ENCODE peak calls at places on chromosomes 5 and 9, in eight cellular contexts. X is psoas muscle, U is cardiac muscle cell, B is right lobe of liver, K is mesendoderm, Q is NT2/D1, S is fibroblast of lung, O is sigmoid colon. W is an unnamed sample. For H3K36me3 and H3K27me3, the result is how much of the 10 kb centered on the place peaks cover.

GRCh38 chr9:4497855-4498254 is 7.6 kb downstream of the SLC1A1 start:
- DNase-seq in X (no peak), U (no peak), B (no peak), K (no peak), Q (no peak), S (peak), O (no peak), W (no peak)

GRCh38 chr5:169666365-169666764 is 29.3 kb downstream of the DOCK2 start:
- DNase-seq in X (no peak), U (no peak), B (no peak), K (no peak), Q (no peak), S (no peak), O (no peak), W (no peak)

GRCh38 chr5:6849569-6849968 is 136.3 kb downstream of the TENT4A start:
- DNase-seq in X (no peak), U (no peak), B (no peak), K (no peak), Q (no peak), S (no peak), O (no peak), W (no peak)

GRCh38 chr5:147037517-147038205 is 159.1 kb upstream of the PPP2R2B start:
- DNase-seq in X (no peak), U (peak), B (no peak), K (no peak), Q (no peak), S (peak), O (no peak), W (no peak)

GRCh38 chr9:33236571-33236970 is 3.4 kb upstream of the SPINK4 start:
- DNase-seq in X (no peak), U (no peak), B (no peak), K (no peak), Q (no peak), S (peak), O (no peak), W (no peak)

GRCh38 chr9:100426532-100427365 is at the start of gene MSANTD3:
- DNase-seq in X (peak), U (peak), B (peak), K (peak), Q (no peak), S (peak), O (peak), W (peak)

GRCh38 chr5:120382813-120383212 is 81.3 kb upstream of the PRR16 start:
- DNase-seq in X (no peak), U (peak), B (no peak), K (no peak), Q (no peak), S (no peak), O (no peak), W (no peak)

GRCh38 chr5:147921134-147921533 is 14.8 kb upstream of the C5orf46 start:
- DNase-seq in X (no peak), U (no peak), B (no peak), K (no peak), Q (no peak), S (no peak), O (no peak), W (no peak)

GRCh38 chr9:37839491-37840461 is 39.2 kb downstream of the DCAF10 start:
- DNase-seq in X (no peak), U (peak), B (no peak), K (no peak), Q (no peak), S (peak), O (no peak), W (no peak)

GRCh38 chr5:14451866-14452265 is 129.7 kb upstream of the OTULINL start:
- DNase-seq in X (no peak), U (no peak), B (no peak), K (no peak), Q (no peak), S (no peak), O (no peak), W (no peak)

GRCh38 chr9:89893886-89894285 is 289.1 kb downstream of the GADD45G start:
- DNase-seq in X (no peak), U (no peak), B (no peak), K (no peak), Q (no peak), S (no peak), O (no peak), W (no peak)

GRCh38 chr5:74408150-74409043 is 232.1 kb downstream of the ENC1 start:
- DNase-seq in X (no peak), U (peak), B (no peak), K (no peak), Q (no peak), S (no peak), O (no peak), W (no peak)

GRCh38 chr5:108143581-108143980 is 238.3 kb downstream of the FBXL17 start:
- DNase-seq in X (no peak), U (peak), B (no peak), K (peak), Q (no peak), S (peak), O (no peak), W (no peak)

GRCh38 chr5:151223447-151224264 is at the start of gene CCDC69:
- DNase-seq in X (peak), U (peak), B (peak), K (peak), Q (peak), S (peak), O (peak), W (peak)

GRCh38 chr5:7420506-7421280 is 24.8 kb downstream of the ADCY2 start:
- DNase-seq in X (no peak), U (no peak), B (no peak), K (peak), Q (peak), S (no peak), O (no peak), W (peak)

GRCh38 chr9:82363666-82364065 is 375.1 kb downstream of the SPATA31D1 start:
- DNase-seq in X (no peak), U (no peak), B (no peak), K (no peak), Q (no peak), S (peak), O (no peak), W (no peak)

GRCh38 chr9:88388203-88388885 is at the start of gene SPIN1:
- DNase-seq in X (peak), U (peak), B (peak), K (peak), Q (peak), S (peak), O (peak), W (peak)

GRCh38 chr9:110066929-110067716 is 140.8 kb downstream of the C9orf152 start:
- DNase-seq in X (no peak), U (peak), B (no peak), K (no peak), Q (no peak), S (peak), O (no peak), W (no peak)

GRCh38 chr5:60507687-60508086 is 192.3 kb downstream of the DEPDC1B start:
- DNase-seq in X (no peak), U (no peak), B (no peak), K (no peak), Q (no peak), S (peak), O (no peak), W (no peak)

GRCh38 chr5:31809037-31809910 is 170.3 kb downstream of the PDZD2 start:
- DNase-seq in X (peak), U (peak), B (peak), K (peak), Q (peak), S (peak), O (peak), W (peak)

GRCh38 chr9:27368317-27368985 is 71.5 kb upstream of the EQTN start:
- DNase-seq in X (peak), U (peak), B (no peak), K (peak), Q (no peak), S (no peak), O (no peak), W (no peak)

GRCh38 chr5:102715405-102715804 is 39.7 kb upstream of the PAM start:
- DNase-seq in X (no peak), U (peak), B (no peak), K (no peak), Q (no peak), S (peak), O (no peak), W (no peak)

GRCh38 chr5:160271396-160271795 is 41.0 kb downstream of the CCNJL start:
- DNase-seq in X (no peak), U (peak), B (no peak), K (peak), Q (no peak), S (no peak), O (no peak), W (no peak)

GRCh38 chr5:40033411-40033810 is 608.6 kb upstream of the DAB2 start:
- DNase-seq in X (no peak), U (no peak), B (no peak), K (no peak), Q (no peak), S (no peak), O (no peak), W (no peak)

GRCh38 chr5:14261237-14261636 is 118.1 kb downstream of the TRIO start:
- DNase-seq in X (no peak), U (no peak), B (no peak), K (no peak), Q (no peak), S (no peak), O (no peak), W (no peak)

GRCh38 chr5:55636711-55637110 is 75.4 kb downstream of the SLC38A9 start:
- DNase-seq in X (no peak), U (peak), B (peak), K (peak), Q (no peak), S (peak), O (no peak), W (peak)

GRCh38 chr5:143041461-143041860 is 271.3 kb downstream of the ARHGAP26 start:
- DNase-seq in X (no peak), U (no peak), B (no peak), K (no peak), Q (no peak), S (no peak), O (no peak), W (no peak)

GRCh38 chr9:137349471-137350033 is 47.5 kb upstream of the NRARP start:
- DNase-seq in X (no peak), U (no peak), B (no peak), K (no peak), Q (no peak), S (no peak), O (no peak), W (peak)

GRCh38 chr9:135586601-135587109 is 25.1 kb downstream of the PAEP start:
- DNase-seq in X (peak), U (no peak), B (peak), K (no peak), Q (no peak), S (no peak), O (peak), W (peak)

GRCh38 chr9:38026021-38026809 is 42.8 kb downstream of the SHB start:
- DNase-seq in X (peak), U (peak), B (peak), K (peak), Q (peak), S (peak), O (peak), W (peak)

GRCh38 chr9:88523056-88523455 is 11.9 kb upstream of the NXNL2 start:
- DNase-seq in X (no peak), U (peak), B (no peak), K (no peak), Q (no peak), S (peak), O (no peak), W (peak)

GRCh38 chr9:104868303-104868686 is 59.7 kb downstream of the ABCA1 start:
- DNase-seq in X (no peak), U (no peak), B (peak), K (no peak), Q (no peak), S (no peak), O (no peak), W (no peak)

GRCh38 chr9:36328798-36329411 is 70.7 kb upstream of the GNE start:
- DNase-seq in X (no peak), U (peak), B (no peak), K (peak), Q (peak), S (peak), O (no peak), W (peak)

GRCh38 chr5:72353046-72353445 is 32.9 kb downstream of the PTCD2 start:
- DNase-seq in X (no peak), U (peak), B (no peak), K (no peak), Q (no peak), S (peak), O (no peak), W (no peak)

GRCh38 chr5:122151640-122152039 is 22.3 kb downstream of the ZNF474 start:
- DNase-seq in X (no peak), U (peak), B (no peak), K (peak), Q (no peak), S (peak), O (no peak), W (no peak)

GRCh38 chr5:885529-885928 is 7.1 kb downstream of the BRD9 start:
- DNase-seq in X (no peak), U (no peak), B (peak), K (no peak), Q (no peak), S (no peak), O (peak), W (no peak)

GRCh38 chr5:883475-884181 is 9.0 kb downstream of the BRD9 start:
- DNase-seq in X (no peak), U (no peak), B (peak), K (no peak), Q (no peak), S (no peak), O (peak), W (peak)

GRCh38 chr5:885127-885442 is 7.5 kb downstream of the BRD9 start:
- DNase-seq in X (no peak), U (no peak), B (peak), K (no peak), Q (no peak), S (no peak), O (peak), W (no peak)

GRCh38 chr5:886051-886450 is 6.5 kb downstream of the BRD9 start:
- DNase-seq in X (no peak), U (no peak), B (peak), K (no peak), Q (no peak), S (no peak), O (no peak), W (no peak)

GRCh38 chr5:884345-885126 is 8.1 kb downstream of the BRD9 start:
- DNase-seq in X (no peak), U (no peak), B (peak), K (no peak), Q (no peak), S (no peak), O (no peak), W (peak)
- H3K36me3 ChIP-seq in X (half or more), U (half or more), B (under half), K (under half), Q (half or more), S (half or more), O (half or more), W (half or more)

GRCh38 chr9:133607976-133608375 is 1.2 kb downstream of the FAM163B start:
- DNase-seq in X (no peak), U (no peak), B (no peak), K (no peak), Q (no peak), S (no peak), O (no peak), W (no peak)
- H3K27me3 ChIP-seq in X (under half), U (under half), B (under half), K (under half), Q (half or more), S (under half), O (half or more), W (under half)

GRCh38 chr9:35054185-35054835 is 18.1 kb downstream of the VCP start:
- DNase-seq in X (no peak), U (no peak), B (no peak), K (no peak), Q (no peak), S (no peak), O (no peak), W (no peak)
- H3K36me3 ChIP-seq in X (half or more), U (under half), B (under half), K (under half), Q (half or more), S (under half), O (half or more), W (under half)

GRCh38 chr9:71119746-71120145 is 1.7 kb downstream of the TRPM3 start:
- DNase-seq in X (no peak), U (no peak), B (no peak), K (peak), Q (peak), S (no peak), O (no peak), W (no peak)
- H3K27me3 ChIP-seq in X (under half), U (under half), B (under half), K (under half), Q (under half), S (under half), O (under half), W (under half)

GRCh38 chr9:10173561-10173960 is 439.2 kb downstream of the PTPRD start:
- DNase-seq in X (no peak), U (no peak), B (no peak), K (no peak), Q (no peak), S (no peak), O (no peak), W (no peak)
- H3K36me3 ChIP-seq in X (under half), U (under half), B (under half), K (under half), Q (under half), S (under half), O (under half), W (under half)

GRCh38 chr5:180095545-180095944 is 24.0 kb upstream of the RNF130 start:
- DNase-seq in X (no peak), U (peak), B (no peak), K (no peak), Q (no peak), S (no peak), O (no peak), W (no peak)

GRCh38 chr5:180098526-180098925 is 27.0 kb upstream of the RNF130 start:
- DNase-seq in X (no peak), U (no peak), B (no peak), K (no peak), Q (no peak), S (no peak), O (no peak), W (no peak)

GRCh38 chr5:180096616-180097015 is 25.1 kb upstream of the RNF130 start:
- DNase-seq in X (no peak), U (no peak), B (no peak), K (no peak), Q (no peak), S (no peak), O (no peak), W (no peak)

GRCh38 chr5:180097926-180098325 is 26.4 kb upstream of the RNF130 start:
- DNase-seq in X (no peak), U (no peak), B (no peak), K (no peak), Q (no peak), S (no peak), O (no peak), W (no peak)

GRCh38 chr5:180097163-180097894 is 25.8 kb upstream of the RNF130 start:
- DNase-seq in X (no peak), U (no peak), B (no peak), K (no peak), Q (no peak), S (no peak), O (no peak), W (peak)
- H3K27me3 ChIP-seq in X (under half), U (under half), B (under half), K (under half), Q (under half), S (under half), O (under half), W (under half)

GRCh38 chr5:142011572-142012185 is 1.1 kb downstream of the GNPDA1 start:
- DNase-seq in X (no peak), U (no peak), B (no peak), K (no peak), Q (no peak), S (no peak), O (no peak), W (peak)

GRCh38 chr5:142006363-142007236 is 6.2 kb downstream of the GNPDA1 start:
- DNase-seq in X (no peak), U (no peak), B (no peak), K (no peak), Q (no peak), S (no peak), O (no peak), W (no peak)

GRCh38 chr5:142009886-142010285 is 2.9 kb downstream of the GNPDA1 start:
- DNase-seq in X (no peak), U (no peak), B (no peak), K (no peak), Q (no peak), S (no peak), O (no peak), W (no peak)

GRCh38 chr5:142007237-142007544 is 5.6 kb downstream of the GNPDA1 start:
- DNase-seq in X (no peak), U (no peak), B (no peak), K (no peak), Q (no peak), S (no peak), O (no peak), W (no peak)

DNA sequence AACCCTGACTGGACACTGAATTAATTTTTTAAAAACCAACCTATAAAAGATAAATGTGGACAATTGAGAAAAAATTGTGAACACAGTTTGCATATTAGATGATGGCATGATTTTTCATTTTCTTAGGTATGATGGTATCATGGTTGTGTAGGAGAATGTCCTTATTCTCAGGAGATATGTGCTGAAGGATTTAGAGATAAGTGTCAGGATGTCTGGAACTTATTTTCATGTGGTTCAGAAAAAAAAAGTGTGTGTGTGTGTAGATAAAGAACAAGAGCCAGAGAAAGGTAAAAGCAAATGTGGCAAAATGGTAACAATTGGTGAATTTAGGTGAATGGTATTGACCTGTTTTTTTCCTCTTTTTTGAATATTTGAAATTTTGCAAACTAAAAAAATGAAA is 4.0 kb downstream of the GNPDA1 start:
- DNase-seq in X (no peak), U (no peak), B (no peak), K (no peak), Q (no peak), S (no peak), O (no peak), W (no peak)
- H3K36me3 ChIP-seq in X (half or more), U (under half), B (under half), K (under half), Q (half or more), S (under half), O (half or more), W (under half)

GRCh38 chr9:126609191-126609590 is 4.5 kb upstream of the LMX1B start:
- DNase-seq in X (no peak), U (no peak), B (no peak), K (no peak), Q (no peak), S (no peak), O (peak), W (no peak)

GRCh38 chr9:126611592-126612328 is 2.0 kb upstream of the LMX1B start:
- DNase-seq in X (peak), U (peak), B (peak), K (peak), Q (peak), S (peak), O (peak), W (peak)

GRCh38 chr9:126608551-126608950 is 5.2 kb upstream of the LMX1B start:
- DNase-seq in X (no peak), U (no peak), B (no peak), K (no peak), Q (no peak), S (no peak), O (peak), W (peak)

GRCh38 chr9:126611188-126611587 is 2.5 kb upstream of the LMX1B start:
- DNase-seq in X (no peak), U (no peak), B (no peak), K (no peak), Q (no peak), S (no peak), O (peak), W (peak)

GRCh38 chr9:126609711-126610388 is 3.9 kb upstream of the LMX1B start:
- DNase-seq in X (peak), U (no peak), B (no peak), K (no peak), Q (no peak), S (no peak), O (no peak), W (peak)
- H3K27me3 ChIP-seq in X (under half), U (half or more), B (under half), K (half or more), Q (half or more), S (half or more), O (half or more), W (half or more)